ENCODE peak calls at places on chromosomes 6 and 20, in six cellular contexts. E is stimulated activated naive B cell treated with anti-CD40 and anti-IgM and Interleukin-4, amounts not matched to agents 10 μg/mL and 1 μg/mL and 100 μg/mL, for 72 hours; L is ureter; B is lung; S is globus pallidus; C is 8988T. P is an unnamed sample.

GRCh38 chr6:158207452-158207788 is 39.3 kb downstream of the GTF2H5 start:
- DNase-seq in S (no peak), B (no peak), L (no peak), C (no peak), E (no peak), P (no peak)

GRCh38 chr6:89999154-89999553 is 104.9 kb downstream of the GJA10 start:
- DNase-seq in L (no peak), C (no peak), S (no peak), E (no peak), B (no peak), P (no peak)

GRCh38 chr6:114879719-114880118 is 536.9 kb upstream of the HS3ST5 start:
- DNase-seq in C (no peak), B (no peak), E (no peak), S (no peak), L (no peak), P (no peak)

GRCh38 chr6:87473419-87473903 is 687 bp downstream of the SLC35A1 start:
- DNase-seq in E (no peak), B (peak), L (no peak), C (no peak), S (no peak), P (peak)

GRCh38 chr20:41393705-41394066 is 27.1 kb upstream of the EMILIN3 start:
- DNase-seq in B (no peak), S (no peak), E (no peak), L (no peak), C (no peak), P (no peak)

GRCh38 chr6:148790404-148790803 is 43.6 kb downstream of the UST start:
- DNase-seq in L (no peak), C (no peak), S (no peak), E (no peak), B (no peak), P (no peak)

GRCh38 chr6:93468291-93468690 is 48.9 kb upstream of the EPHA7 start:
- DNase-seq in B (no peak), E (no peak), C (no peak), L (no peak), S (no peak), P (no peak)

GRCh38 chr6:32081168-32081624 is 27.9 kb downstream of the TNXB start:
- DNase-seq in E (no peak), B (peak), S (no peak), L (peak), C (no peak), P (peak)

GRCh38 chr6:169864148-169865030 is 113.0 kb downstream of the ERMARD start:
- DNase-seq in B (no peak), C (no peak), E (no peak), L (peak), S (no peak), P (no peak)

GRCh38 chr6:12602951-12603710 is 113.4 kb upstream of the PHACTR1 start:
- DNase-seq in S (peak), C (no peak), L (no peak), E (no peak), B (no peak), P (peak)

GRCh38 chr20:54167909-54168872 is 5.6 kb downstream of the CYP24A1 start:
- DNase-seq in E (no peak), B (no peak), C (peak), S (no peak), L (no peak), P (no peak)

GRCh38 chr6:11122380-11122779 is 10.9 kb upstream of the ERVFRD-1 start:
- DNase-seq in B (no peak), L (no peak), S (no peak), C (no peak), E (no peak), P (no peak)

GRCh38 chr20:478949-479429 is 16.7 kb upstream of the TBC1D20 start:
- DNase-seq in C (peak), S (peak), E (peak), B (no peak), L (no peak), P (no peak)

GRCh38 chr6:134249759-134250602 is 67.9 kb downstream of the SGK1 start:
- DNase-seq in C (no peak), B (no peak), S (no peak), E (no peak), L (no peak), P (no peak)

GRCh38 chr6:11207199-11207968 is 25.1 kb downstream of the NEDD9 start:
- DNase-seq in E (no peak), C (no peak), S (peak), B (peak), L (peak), P (peak)

GRCh38 chr6:71420693-71421328 is 132.2 kb downstream of the OGFRL1 start:
- DNase-seq in S (peak), E (peak), L (peak), B (peak), C (peak), P (peak)

GRCh38 chr6:148340586-148341297 is 1.9 kb upstream of the SASH1 start:
- DNase-seq in E (no peak), S (no peak), C (no peak), L (no peak), B (no peak), P (no peak)

GRCh38 chr6:156564128-156564806 is 212.9 kb upstream of the ARID1B start:
- DNase-seq in E (peak), B (peak), C (peak), S (peak), L (peak), P (peak)

GRCh38 chr6:168916576-168917207 is 337.0 kb downstream of the THBS2 start:
- DNase-seq in L (peak), S (no peak), E (no peak), C (no peak), B (no peak), P (peak)

GRCh38 chr20:36051318-36052116 is 83.1 kb downstream of the CNBD2 start:
- DNase-seq in E (no peak), B (no peak), L (no peak), C (no peak), S (no peak), P (no peak)

GRCh38 chr6:138989098-138989983 is 1.3 kb upstream of the REPS1 start:
- DNase-seq in C (no peak), L (no peak), E (no peak), B (no peak), S (no peak), P (no peak)

GRCh38 chr6:82783587-82784253 is 281.9 kb downstream of the UBE3D start:
- DNase-seq in S (no peak), L (no peak), B (no peak), E (no peak), C (no peak), P (no peak)

GRCh38 chr20:35009665-35010328 is 54.1 kb downstream of the MYH7B start:
- DNase-seq in L (no peak), C (no peak), S (no peak), B (no peak), E (no peak), P (no peak)

GRCh38 chr6:148999501-148999900 is 252.7 kb downstream of the UST start:
- DNase-seq in L (no peak), E (no peak), B (no peak), S (no peak), C (no peak), P (no peak)

GRCh38 chr20:37649635-37650244 is 44.1 kb upstream of the CTNNBL1 start:
- DNase-seq in L (no peak), B (no peak), E (no peak), S (no peak), C (no peak), P (no peak)

GRCh38 chr6:6866656-6867390 is 240.9 kb upstream of the RREB1 start:
- DNase-seq in B (no peak), C (no peak), S (no peak), E (no peak), L (no peak), P (no peak)

GRCh38 chr20:19381947-19382346 is 169.5 kb downstream of the SLC24A3 start:
- DNase-seq in E (no peak), B (no peak), S (no peak), L (no peak), C (no peak), P (no peak)

GRCh38 chr20:32028647-32029372 is 18.6 kb downstream of the CCM2L start:
- DNase-seq in S (no peak), E (no peak), L (no peak), B (no peak), C (no peak), P (no peak)

GRCh38 chr20:9485614-9486325 is 28.6 kb upstream of the LAMP5 start:
- DNase-seq in E (no peak), S (no peak), B (no peak), L (no peak), C (no peak), P (no peak)

GRCh38 chr20:25676164-25676809 is 20.4 kb downstream of the ZNF337 start:
- DNase-seq in C (no peak), L (no peak), S (no peak), E (no peak), B (no peak), P (peak)

GRCh38 chr6:87840324-87840723 is 138.3 kb upstream of the AKIRIN2 start:
- DNase-seq in C (no peak), S (no peak), L (no peak), E (no peak), B (no peak), P (no peak)

GRCh38 chr20:36785308-36785707 is 11.7 kb upstream of the DSN1 start:
- DNase-seq in C (no peak), B (no peak), L (no peak), S (no peak), E (no peak), P (no peak)

GRCh38 chr6:28940294-28940858 is 16.6 kb upstream of the TRIM27 start:
- DNase-seq in B (peak), C (no peak), L (peak), E (peak), S (peak), P (no peak)